ENCODE peak calls at places on chromosomes 6 and 20, in six cellular contexts. M is omental fat pad; X is activated T-helper 2 cell treated with anti-CD3 and anti-CD28 coated beads, Interferon-gamma antibody, Interleukin-2, Interleukin-4, amounts not matched to agents 10 μg/mL and 5 μg/mL and 100 μg/mL, durations not matched to agents 14 hours and 24 hours and 36 hours; V is bronchial epithelial cell; Q is activated CD8-positive, alpha-beta memory T cell treated with anti-CD3 and anti-CD28 coated beads, Interleukin-2, amount 50 U/mL, for 4 hours; U is A172. R is an unnamed sample.

GRCh38 chr6:35454843-35455110 is 2.6 kb downstream of the FANCE start:
- DNase-seq in M (no peak), U (no peak), V (no peak), Q (no peak), X (no peak), R (no peak)

GRCh38 chr6:106128981-106129761 is 43.0 kb downstream of the PRDM1 start:
- DNase-seq in V (peak), M (no peak), U (peak), X (no peak), Q (no peak), R (no peak)

GRCh38 chr20:59776059-59776603 is 157.3 kb downstream of the SYCP2 start:
- DNase-seq in V (no peak), Q (no peak), X (no peak), M (no peak), U (no peak), R (no peak)

GRCh38 chr20:58219342-58219700 is 9.1 kb downstream of the ANKRD60 start:
- DNase-seq in X (no peak), U (peak), Q (no peak), M (no peak), V (peak), R (no peak)

GRCh38 chr6:131125431-131125830 is 9.8 kb upstream of the AKAP7 start:
- DNase-seq in U (no peak), X (no peak), Q (no peak), M (no peak), V (peak), R (no peak)

GRCh38 chr20:39961667-39962066 is 727.4 kb downstream of the MAFB start:
- DNase-seq in Q (no peak), V (no peak), X (no peak), M (no peak), U (no peak), R (no peak)

GRCh38 chr20:12394786-12395185 is 477.1 kb downstream of the BTBD3 start:
- DNase-seq in V (peak), M (no peak), X (no peak), U (peak), Q (no peak), R (no peak)

GRCh38 chr20:50338479-50339195 is 148.0 kb downstream of the CEBPB start:
- DNase-seq in X (peak), Q (no peak), U (peak), M (no peak), V (no peak), R (no peak)

GRCh38 chr20:31857861-31858835 is 12.2 kb downstream of the DUSP15 start:
- DNase-seq in X (no peak), V (no peak), M (peak), U (no peak), Q (no peak), R (no peak)

GRCh38 chr6:6039946-6040509 is 33.3 kb upstream of the NRN1 start:
- DNase-seq in M (no peak), U (no peak), V (peak), X (no peak), Q (no peak), R (no peak)

GRCh38 chr20:427401-427800 is 19.3 kb downstream of the RBCK1 start:
- DNase-seq in U (no peak), M (no peak), Q (no peak), X (no peak), V (no peak), R (no peak)

GRCh38 chr20:9628166-9628565 is 113.8 kb downstream of the LAMP5 start:
- DNase-seq in U (no peak), X (no peak), Q (no peak), V (peak), M (no peak), R (no peak)

GRCh38 chr6:39074486-39074885 is 25.9 kb downstream of the GLP1R start:
- DNase-seq in M (no peak), Q (no peak), U (no peak), V (no peak), X (no peak), R (no peak)

GRCh38 chr6:43800746-43801488 is 30.9 kb downstream of the VEGFA start:
- DNase-seq in U (no peak), V (no peak), X (no peak), Q (no peak), M (no peak), R (no peak)

GRCh38 chr6:76174722-76175121 is 102.3 kb upstream of the IMPG1 start:
- DNase-seq in X (no peak), M (no peak), Q (no peak), V (no peak), U (no peak), R (no peak)

GRCh38 chr20:63738687-63739128 is 868 bp upstream of the SLC2A4RG start:
- DNase-seq in U (no peak), X (no peak), M (no peak), Q (no peak), V (no peak), R (no peak)

GRCh38 chr20:43761396-43762340 is 34.9 kb upstream of the GTSF1L start:
- DNase-seq in Q (no peak), U (no peak), V (no peak), M (no peak), X (no peak), R (no peak)

GRCh38 chr20:41476013-41476441 is 109.4 kb upstream of the EMILIN3 start:
- DNase-seq in X (no peak), M (no peak), U (peak), V (peak), Q (no peak), R (peak)

GRCh38 chr20:41524980-41525613 is 93.1 kb downstream of the CHD6 start:
- DNase-seq in V (peak), U (peak), Q (no peak), X (no peak), M (peak), R (no peak)

GRCh38 chr6:33583591-33584155 is 3.6 kb upstream of the BAK1 start:
- DNase-seq in Q (no peak), X (no peak), U (no peak), V (no peak), M (no peak), R (no peak)

GRCh38 chr6:27839303-27840081 is 72.7 kb downstream of the OR2B2 start:
- DNase-seq in U (peak), V (peak), X (no peak), Q (no peak), M (no peak), R (peak)

GRCh38 chr6:30885999-30886896 is 1.9 kb downstream of the DDR1 start:
- DNase-seq in U (peak), V (peak), X (no peak), Q (peak), M (peak), R (no peak)

GRCh38 chr20:46767127-46767761 is 57.8 kb downstream of the SLC2A10 start:
- DNase-seq in U (peak), Q (no peak), X (no peak), V (peak), M (no peak), R (peak)

GRCh38 chr6:119350202-119351004 is 842 bp upstream of the MAN1A1 start:
- DNase-seq in U (peak), M (no peak), Q (no peak), X (peak), V (peak), R (no peak)

GRCh38 chr6:12014873-12015149 is 2.7 kb downstream of the HIVEP1 start:
- DNase-seq in M (no peak), V (no peak), Q (no peak), X (no peak), U (no peak), R (no peak)